ENCODE peak calls at places on chromosomes 2 and 18, in four cellular contexts. O is K562, I is GM12891, S is GM12878. P is an unnamed sample.

GRCh38 chr18:73933666-73934065 is 214.0 kb downstream of the FBXO15 start:
- DNase-seq in O (no peak), I (no peak), S (no peak), P (no peak)

GRCh38 chr2:219446101-219446504 is 11.5 kb downstream of the SPEG start:
- DNase-seq in O (no peak), I (no peak), S (no peak), P (no peak)

GRCh38 chr18:77114564-77115391 is 17.8 kb downstream of the MBP start:
- DNase-seq in O (no peak), I (no peak), S (no peak), P (peak)

GRCh38 chr18:22166070-22166972 is 3.1 kb upstream of the GATA6 start:
- DNase-seq in O (no peak), I (no peak), S (no peak), P (no peak)

GRCh38 chr2:42996528-42996927 is 204.1 kb upstream of the HAAO start:
- DNase-seq in O (no peak), I (no peak), S (no peak), P (no peak)

GRCh38 chr18:34637094-34637801 is 72.8 kb upstream of the DTNA start:
- DNase-seq in O (no peak), I (no peak), S (no peak), P (no peak)

GRCh38 chr2:38274286-38275276 is 102.5 kb downstream of the ATL2 start:
- DNase-seq in O (peak), I (peak), S (peak), P (peak)

GRCh38 chr18:23916338-23916737 is 98.2 kb upstream of the TTC39C start:
- DNase-seq in O (no peak), I (no peak), S (no peak), P (no peak)

GRCh38 chr2:144675731-144676130 is 155.8 kb upstream of the ZEB2 start:
- DNase-seq in O (no peak), I (no peak), S (no peak), P (no peak)

GRCh38 chr2:121649402-121649651 is at the start of gene CLASP1:
- DNase-seq in O (peak), I (peak), S (no peak), P (peak)

GRCh38 chr2:217614498-217614897 is 388.3 kb downstream of the TNS1 start:
- DNase-seq in O (no peak), I (no peak), S (peak), P (peak)

GRCh38 chr2:66813976-66814375 is 379.1 kb downstream of the MEIS1 start:
- DNase-seq in O (no peak), I (no peak), S (no peak), P (no peak)

GRCh38 chr2:190382851-190383250 is 25.3 kb upstream of the MFSD6 start:
- DNase-seq in O (peak), I (peak), S (peak), P (peak)

GRCh38 chr18:12960846-12961397 is 13.1 kb downstream of the SEH1L start:
- DNase-seq in O (no peak), I (no peak), S (no peak), P (no peak)

GRCh38 chr2:20622296-20622686 is 28.6 kb downstream of the HS1BP3 start:
- DNase-seq in O (no peak), I (no peak), S (no peak), P (no peak)

GRCh38 chr18:22314001-22314400 is 103.7 kb downstream of the CTAGE1 start:
- DNase-seq in O (no peak), I (no peak), S (no peak), P (no peak)

GRCh38 chr2:200944467-200945394 is 18.7 kb downstream of the ORC2 start:
- DNase-seq in O (no peak), I (no peak), S (no peak), P (no peak)

GRCh38 chr2:20384949-20385348 is 34.3 kb upstream of the PUM2 start:
- DNase-seq in O (no peak), I (no peak), S (no peak), P (no peak)

GRCh38 chr2:18384242-18384641 is 176.2 kb downstream of the RDH14 start:
- DNase-seq in O (no peak), I (no peak), S (no peak), P (no peak)

GRCh38 chr2:105928563-105928962 is 183.9 kb downstream of the NCK2 start:
- DNase-seq in O (no peak), I (no peak), S (no peak), P (no peak)

GRCh38 chr2:178072383-178073301 is at the start of gene PDE11A:
- DNase-seq in O (peak), I (no peak), S (no peak), P (peak)

GRCh38 chr2:2253139-2254016 is 77.7 kb downstream of the MYT1L start:
- DNase-seq in O (no peak), I (no peak), S (no peak), P (no peak)

GRCh38 chr2:157433335-157433890 is 10.5 kb downstream of the CYTIP start:
- DNase-seq in O (no peak), I (no peak), S (no peak), P (no peak)

GRCh38 chr18:48073231-48073930 is 142.9 kb upstream of the SMAD2 start:
- DNase-seq in O (no peak), I (no peak), S (no peak), P (no peak)

GRCh38 chr2:172900871-172901270 is 165.2 kb downstream of the RAPGEF4 start:
- DNase-seq in O (no peak), I (no peak), S (no peak), P (no peak)

GRCh38 chr18:23137788-23138216 is 2.5 kb downstream of the CABLES1 start:
- DNase-seq in O (no peak), I (no peak), S (no peak), P (no peak)

GRCh38 chr2:215841175-215841816 is 172.1 kb downstream of the MREG start:
- DNase-seq in O (no peak), I (no peak), S (no peak), P (no peak)

GRCh38 chr2:101967826-101968498 is 23.8 kb upstream of the IL1R2 start:
- DNase-seq in O (no peak), I (no peak), S (no peak), P (no peak)
- TF ChIP-seq SPI1 in O (no peak), I (no peak), S (no peak), P (no peak)

GRCh38 chr2:48398285-48399135 is 131.4 kb upstream of the STON1 start:
- DNase-seq in O (peak), I (no peak), S (no peak), P (peak)
- TF ChIP-seq SPI1 in O (no peak), I (no peak), S (no peak), P (no peak)

GRCh38 chr2:44100351-44100750 is 68.3 kb upstream of the PPM1B start:
- DNase-seq in O (no peak), I (no peak), S (no peak), P (peak)
- TF ChIP-seq SPI1 in O (no peak), I (peak), S (no peak), P (peak)

DNA sequence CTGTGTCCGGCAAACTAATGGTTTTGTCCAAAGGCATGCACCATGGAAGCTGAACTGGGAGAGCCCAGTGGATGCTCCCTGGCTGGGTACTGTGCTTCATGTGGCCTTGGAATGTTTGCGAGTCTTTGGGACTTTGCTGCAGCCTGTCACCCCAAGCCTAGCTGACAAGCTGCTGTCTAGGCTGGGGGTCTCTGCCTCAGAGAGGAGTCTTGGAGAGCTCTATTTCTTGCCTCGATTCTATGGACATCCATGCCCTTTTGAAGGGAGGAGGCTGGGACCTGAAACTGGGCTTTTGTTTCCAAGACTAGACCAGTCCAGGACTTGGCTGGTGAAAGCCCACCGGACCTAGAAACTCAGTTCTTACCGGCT is 1.7 kb downstream of the MARS2 start:
- DNase-seq in O (no peak), I (no peak), S (no peak), P (no peak)
- TF ChIP-seq SPI1 in O (no peak), I (no peak), S (no peak), P (no peak)

GRCh38 chr2:72623481-72623880 is 202.4 kb downstream of the EXOC6B start:
- DNase-seq in O (no peak), I (no peak), S (no peak), P (no peak)
- TF ChIP-seq SPI1 in O (no peak), I (no peak), S (no peak), P (no peak)

GRCh38 chr2:236657215-236657614 is 87.6 kb downstream of the ACKR3 start:
- DNase-seq in O (no peak), I (no peak), S (no peak), P (no peak)

GRCh38 chr2:236656721-236657120 is 87.1 kb downstream of the ACKR3 start:
- DNase-seq in O (no peak), I (no peak), S (no peak), P (no peak)

GRCh38 chr2:236653863-236654262 is 84.2 kb downstream of the ACKR3 start:
- DNase-seq in O (no peak), I (no peak), S (no peak), P (no peak)

GRCh38 chr2:236656166-236656565 is 86.5 kb downstream of the ACKR3 start:
- DNase-seq in O (no peak), I (no peak), S (no peak), P (no peak)

DNA sequence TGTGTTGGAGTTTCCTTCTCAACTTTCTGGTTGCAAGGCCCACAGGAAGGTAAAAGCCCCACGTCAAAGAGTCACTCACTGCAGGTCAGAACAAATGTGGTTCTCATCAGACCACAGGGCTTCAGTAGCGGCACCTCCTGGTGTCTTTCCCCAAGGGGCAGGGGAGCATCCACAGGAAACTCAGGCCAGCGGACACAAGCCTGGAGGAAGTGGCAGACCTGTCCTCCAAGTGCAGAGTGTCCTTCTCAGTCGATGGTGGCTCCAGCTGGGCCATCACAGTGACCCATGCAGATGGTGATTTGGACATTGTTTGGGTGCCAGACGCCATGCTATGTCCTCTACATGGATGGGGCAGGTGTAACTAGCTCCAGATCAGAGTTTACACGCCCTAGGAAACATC is 84.9 kb downstream of the ACKR3 start:
- DNase-seq in O (no peak), I (no peak), S (no peak), P (no peak)
- TF ChIP-seq SPI1 in O (no peak), I (no peak), S (no peak), P (no peak)

GRCh38 chr2:10009811-10010781 is 33.3 kb upstream of the KLF11 start:
- DNase-seq in O (no peak), I (no peak), S (no peak), P (no peak)
- TF ChIP-seq SPI1 in O (no peak), I (no peak), S (no peak), P (no peak)